ENCODE peak calls at places on chromosome 19, in nine cellular contexts. L is breast epithelium, J is esophagus squamous epithelium, T is fibroblast of villous mesenchyme, Q is endothelial cell of umbilical vein, F is cardiac fibroblast, Z is mucosa of descending colon, O is choroid plexus epithelial cell, I is colonic mucosa. N is an unnamed sample.

GRCh38 chr19:50822661-50823208 is 852 bp downstream of the KLK1 start:
- DNase-seq in L (no peak), F (no peak), O (no peak), Q (no peak), T (no peak), J (no peak), Z (no peak), I (no peak), N (no peak)

GRCh38 chr19:5251096-5252065 is 89.2 kb downstream of the PTPRS start:
- DNase-seq in F (no peak), O (no peak), Z (no peak), J (no peak), L (no peak), T (no peak), Q (no peak), I (no peak), N (no peak)

GRCh38 chr19:55598719-55599467 is 424 bp downstream of the FIZ1 start:
- DNase-seq in L (peak), Q (peak), Z (peak), I (peak), F (peak), T (peak), O (peak), J (peak), N (peak)

GRCh38 chr19:42255766-42256750 is 1.1 kb upstream of the ERF start:
- DNase-seq in O (peak), Z (peak), L (peak), T (peak), J (no peak), F (peak), I (peak), Q (peak), N (no peak)

GRCh38 chr19:17137417-17137816 is 61.8 kb downstream of the MYO9B start:
- DNase-seq in O (no peak), Z (no peak), F (no peak), Q (peak), I (peak), J (no peak), T (no peak), L (no peak), N (no peak)

GRCh38 chr19:15173746-15174404 is 26.9 kb downstream of the NOTCH3 start:
- DNase-seq in Z (no peak), L (no peak), T (no peak), Q (no peak), F (peak), J (no peak), O (peak), I (no peak), N (no peak)

GRCh38 chr19:30224689-30225606 is 147.2 kb upstream of the ZNF536 start:
- DNase-seq in F (no peak), L (no peak), I (no peak), O (no peak), Z (no peak), Q (no peak), T (no peak), J (no peak), N (no peak)

GRCh38 chr19:12745166-12745897 is 6.3 kb upstream of the BEST2 start:
- DNase-seq in Z (no peak), T (peak), O (peak), I (no peak), L (no peak), F (no peak), J (no peak), Q (no peak), N (no peak)

GRCh38 chr19:50204081-50204428 is 633 bp downstream of the MYH14 start:
- DNase-seq in F (no peak), Q (no peak), L (no peak), Z (no peak), O (no peak), I (no peak), T (no peak), J (no peak), N (no peak)

GRCh38 chr19:57465680-57466381 is 8.9 kb upstream of the VN1R1 start:
- DNase-seq in O (peak), I (no peak), T (peak), Q (peak), L (no peak), F (peak), J (no peak), Z (no peak), N (no peak)

GRCh38 chr19:39362682-39363657 is 20.7 kb downstream of the SAMD4B start:
- DNase-seq in O (peak), Z (no peak), I (no peak), Q (peak), J (no peak), F (peak), T (peak), L (no peak), N (no peak)

GRCh38 chr19:45273532-45273877 is 22.4 kb downstream of the MARK4 start:
- DNase-seq in J (no peak), Z (no peak), F (no peak), I (no peak), O (no peak), Q (no peak), T (no peak), L (no peak), N (no peak)

GRCh38 chr19:45235485-45235884 is 9.7 kb downstream of the EXOC3L2 start:
- DNase-seq in Z (no peak), F (no peak), Q (no peak), J (no peak), I (no peak), L (no peak), T (no peak), O (no peak), N (no peak)

GRCh38 chr19:46513461-46514236 is 18.0 kb upstream of the PNMA8B start:
- DNase-seq in J (peak), Q (peak), F (peak), T (peak), O (peak), Z (peak), L (peak), I (peak), N (no peak)

GRCh38 chr19:33519416-33519815 is 2.2 kb downstream of the PEPD start:
- DNase-seq in F (no peak), L (no peak), O (no peak), Z (no peak), Q (no peak), T (no peak), I (no peak), J (no peak), N (no peak)

GRCh38 chr19:31270897-31271568 is 78.2 kb downstream of the TSHZ3 start:
- DNase-seq in Q (no peak), F (peak), T (no peak), O (peak), L (no peak), Z (peak), I (no peak), J (no peak), N (peak)

GRCh38 chr19:38394488-38394887 is 6.0 kb downstream of the SPRED3 start:
- DNase-seq in T (peak), Z (peak), I (no peak), L (no peak), O (peak), F (no peak), Q (peak), J (no peak), N (no peak)

GRCh38 chr19:57813919-57814504 is 701 bp downstream of the ZNF552 start:
- DNase-seq in Z (no peak), J (no peak), Q (no peak), T (no peak), O (no peak), F (no peak), L (peak), I (peak), N (no peak)

GRCh38 chr19:6532244-6532999 is 1.6 kb downstream of the TNFSF9 start:
- DNase-seq in I (no peak), Z (peak), L (no peak), J (no peak), T (no peak), F (no peak), Q (no peak), O (no peak), N (no peak)

GRCh38 chr19:50835785-50836542 is 2.6 kb upstream of the KLK15 start:
- DNase-seq in T (peak), I (peak), Z (peak), L (peak), J (no peak), O (peak), Q (peak), F (peak), N (no peak)

GRCh38 chr19:19531951-19532805 is 3.5 kb downstream of the YJEFN3 start:
- DNase-seq in I (peak), O (peak), Z (peak), Q (peak), L (peak), J (no peak), F (peak), T (peak), N (no peak)

GRCh38 chr19:52237197-52237596 is 32.2 kb upstream of the ZNF766 start:
- DNase-seq in F (peak), O (peak), L (no peak), Q (no peak), I (no peak), J (no peak), T (no peak), Z (no peak), N (no peak)

GRCh38 chr19:3505598-3506383 is at the start of gene FZR1:
- DNase-seq in F (peak), J (peak), L (peak), O (peak), Z (peak), T (peak), Q (peak), I (peak), N (peak)

GRCh38 chr19:44512326-44513298 is 12.3 kb upstream of the ZNF180 start:
- DNase-seq in F (peak), Q (peak), O (peak), I (peak), Z (no peak), J (no peak), T (peak), L (no peak), N (no peak)

GRCh38 chr19:33317522-33317921 is 15.2 kb upstream of the CEBPA start:
- DNase-seq in L (no peak), T (no peak), O (no peak), Q (no peak), Z (no peak), I (no peak), F (no peak), J (no peak), N (no peak)

GRCh38 chr19:5193192-5193591 is 147.4 kb downstream of the PTPRS start:
- DNase-seq in F (no peak), T (no peak), Z (no peak), O (no peak), I (no peak), Q (no peak), J (no peak), L (no peak), N (no peak)

GRCh38 chr19:4234862-4235201 is 5.5 kb downstream of the EBI3 start:
- DNase-seq in O (no peak), T (no peak), J (no peak), I (no peak), L (no peak), Q (no peak), Z (no peak), F (no peak), N (no peak)

GRCh38 chr19:10562609-10563008 is 3.2 kb downstream of the KRI1 start:
- DNase-seq in L (no peak), F (no peak), O (no peak), Q (no peak), Z (no peak), T (no peak), J (no peak), I (no peak), N (no peak)

GRCh38 chr19:45115809-45116615 is 23.0 kb downstream of the PPP1R37 start:
- DNase-seq in I (no peak), F (no peak), T (no peak), Q (no peak), L (no peak), O (no peak), J (no peak), Z (no peak), N (no peak)

GRCh38 chr19:13012390-13012689 is 17.1 kb downstream of the NFIX start:
- DNase-seq in Z (no peak), I (no peak), O (no peak), F (no peak), T (no peak), L (no peak), J (no peak), Q (no peak), N (no peak)

GRCh38 chr19:15885167-15885566 is 12.7 kb downstream of the CYP4F2 start:
- DNase-seq in O (no peak), Z (no peak), Q (no peak), T (no peak), I (no peak), J (no peak), F (no peak), L (no peak), N (no peak)

GRCh38 chr19:50496189-50497029 is 14.6 kb downstream of the JOSD2 start:
- DNase-seq in F (no peak), I (no peak), O (no peak), L (no peak), Z (no peak), J (no peak), Q (no peak), T (no peak), N (no peak)

GRCh38 chr19:45558399-45558878 is 26.2 kb downstream of the OPA3 start:
- DNase-seq in J (no peak), Z (peak), I (peak), O (peak), Q (peak), T (peak), L (no peak), F (peak), N (no peak)

GRCh38 chr19:11450570-11451326 is 15.3 kb downstream of the PRKCSH start:
- DNase-seq in J (no peak), L (no peak), I (no peak), T (no peak), O (no peak), Q (no peak), Z (no peak), F (no peak), N (no peak)

GRCh38 chr19:14059093-14059480 is 2.8 kb downstream of the PALM3 start:
- DNase-seq in Z (no peak), F (no peak), Q (no peak), L (no peak), I (no peak), J (no peak), T (no peak), O (no peak), N (no peak)
- TF ChIP-seq CTCF in Z (peak), F (peak), Q (peak), L (no peak), I (peak), J (peak), T (peak), O (peak), N (peak)

GRCh38 chr19:1491849-1492170 is 829 bp downstream of the REEP6 start:
- DNase-seq in T (no peak), L (peak), Q (no peak), O (no peak), I (no peak), Z (no peak), F (no peak), J (no peak), N (no peak)
- H3K4me3 ChIP-seq in T (no peak), L (peak), Q (no peak), O (no peak), I (no peak), Z (no peak), F (peak), J (peak), N (peak)

GRCh38 chr19:49073514-49074378 is 1.2 kb upstream of the KCNA7 start:
- DNase-seq in F (peak), J (no peak), Q (no peak), O (no peak), Z (no peak), I (no peak), L (no peak), T (no peak), N (no peak)
- TF ChIP-seq CTCF in F (peak), J (no peak), Q (peak), O (peak), Z (no peak), I (no peak), L (no peak), T (peak), N (peak)

GRCh38 chr19:408441-409005 is 424 bp downstream of the C2CD4C start:
- DNase-seq in J (no peak), Q (no peak), Z (peak), I (no peak), L (no peak), F (no peak), O (no peak), T (no peak), N (no peak)

GRCh38 chr19:409515-410242 is 732 bp upstream of the C2CD4C start:
- DNase-seq in O (peak), T (no peak), Q (no peak), Z (no peak), L (no peak), I (no peak), F (no peak), J (no peak), N (no peak)

GRCh38 chr19:410243-410781 is 1.4 kb upstream of the C2CD4C start:
- DNase-seq in J (no peak), O (no peak), T (no peak), I (no peak), Q (no peak), F (no peak), L (no peak), Z (peak), N (no peak)

GRCh38 chr19:407501-408440 is 1.2 kb downstream of the C2CD4C start:
- DNase-seq in F (no peak), T (no peak), O (no peak), I (no peak), L (no peak), J (no peak), Z (peak), Q (no peak), N (no peak)

DNA sequence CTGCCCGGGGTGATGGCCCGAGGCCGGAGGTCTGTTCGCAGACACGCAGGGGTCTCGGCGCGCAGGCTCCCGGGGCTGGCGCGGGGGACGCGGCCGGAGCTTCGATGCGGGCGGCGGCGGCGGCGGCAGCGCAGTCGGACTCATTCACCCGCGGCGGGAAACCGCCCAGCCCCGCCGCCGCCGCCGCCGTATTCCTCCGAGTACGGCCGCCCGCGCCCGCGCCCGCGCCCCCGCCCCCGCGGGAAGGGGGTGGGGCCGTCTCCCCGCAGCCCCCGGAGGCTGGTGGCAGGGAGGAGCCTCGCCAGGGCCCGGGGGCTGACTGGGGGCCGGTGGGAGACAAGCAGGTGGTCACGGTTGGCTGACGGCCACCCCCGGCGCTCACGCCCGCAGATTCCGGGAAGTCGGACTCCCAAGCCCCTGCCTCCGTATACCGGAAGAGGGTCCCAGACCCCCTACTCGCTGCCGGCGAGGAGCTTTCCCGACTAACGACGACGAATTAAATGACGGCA is at the start of gene C2CD4C:
- DNase-seq in O (no peak), F (no peak), L (no peak), I (no peak), J (no peak), T (no peak), Z (peak), Q (no peak), N (no peak)
- H3K4me3 ChIP-seq in O (no peak), F (no peak), L (peak), I (peak), J (peak), T (peak), Z (no peak), Q (no peak), N (peak)

DNA sequence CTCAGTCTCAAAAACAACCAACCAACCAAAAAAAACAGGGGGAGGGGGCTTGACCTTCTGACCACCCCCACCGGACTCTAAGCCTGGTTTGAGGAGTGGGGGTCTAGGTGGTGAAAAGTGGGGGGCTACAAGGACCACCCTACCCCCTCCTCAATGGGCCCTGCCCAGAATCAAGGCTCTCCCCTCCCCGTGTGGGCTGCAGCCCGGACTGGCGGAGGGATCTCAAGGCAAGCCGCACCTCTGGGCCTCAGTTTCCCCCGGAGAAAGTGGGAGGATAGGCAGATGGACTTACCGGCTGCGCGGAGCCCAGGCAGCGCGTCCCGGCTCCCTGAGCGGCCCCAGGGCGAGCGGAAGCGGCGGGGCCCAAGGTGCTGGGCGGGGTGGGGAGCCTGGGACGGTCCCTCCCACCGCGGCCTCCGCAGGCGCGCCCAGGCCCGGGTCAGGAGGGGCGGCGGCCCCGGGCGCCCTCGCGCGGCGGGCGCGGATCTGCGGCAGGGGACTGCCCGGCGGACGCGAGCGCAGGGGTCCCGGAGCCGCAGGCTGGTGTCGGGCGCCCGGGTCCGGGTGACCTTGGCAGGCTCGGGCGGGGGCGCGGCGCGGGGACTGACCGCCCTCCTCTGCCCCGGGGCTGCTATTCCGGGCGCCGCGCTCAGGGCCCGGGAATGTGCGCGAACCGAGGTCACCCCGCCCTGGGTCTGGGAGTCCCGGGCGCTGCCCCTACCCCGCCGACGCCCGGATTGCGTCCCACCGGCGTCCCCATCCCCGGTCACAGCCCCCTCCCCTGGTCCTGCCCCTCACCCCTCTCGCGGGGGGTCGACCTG is at the start of gene ADAMTSL5:
- DNase-seq in J (no peak), Q (no peak), I (peak), Z (peak), F (peak), T (peak), O (peak), L (no peak), N (no peak)
- TF ChIP-seq CTCF in J (no peak), Q (no peak), I (no peak), Z (peak), F (no peak), T (no peak), O (no peak), L (no peak), N (no peak)

GRCh38 chr19:36113425-36113824 is 1.2 kb downstream of the POLR2I start:
- DNase-seq in L (no peak), F (no peak), Q (no peak), T (no peak), J (no peak), I (no peak), Z (no peak), O (no peak), N (no peak)
- H3K4me3 ChIP-seq in L (peak), F (peak), Q (no peak), T (peak), J (peak), I (peak), Z (no peak), O (peak), N (peak)